ENCODE peak calls at places on chromosome 1, in nine cellular contexts. H is sigmoid colon; U is psoas muscle; S is uterus; Y is AG04450; A is AG09309; B is CD8-positive, alpha-beta T cell; D is WERI-Rb-1; X is cardiac fibroblast. O is an unnamed sample.

GRCh38 chr1:153778824-153779519 is 3.8 kb downstream of the SLC27A3 start:
- DNase-seq in B (no peak), Y (no peak), S (no peak), H (no peak), D (no peak), X (no peak), U (no peak), A (no peak), O (no peak)

GRCh38 chr1:61084560-61084991 is 2.2 kb downstream of the NFIA start:
- DNase-seq in S (no peak), D (no peak), B (no peak), U (no peak), Y (no peak), X (peak), H (no peak), A (no peak), O (no peak)

GRCh38 chr1:245216356-245217110 is 61.7 kb downstream of the KIF26B start:
- DNase-seq in U (no peak), X (no peak), B (no peak), A (no peak), D (no peak), Y (no peak), H (no peak), S (no peak), O (no peak)

GRCh38 chr1:113581323-113581722 is 178.0 kb downstream of the PHTF1 start:
- DNase-seq in Y (no peak), U (no peak), A (no peak), H (no peak), X (no peak), B (no peak), S (no peak), D (no peak), O (no peak)

GRCh38 chr1:20058531-20058930 is 11.5 kb upstream of the PLA2G5 start:
- DNase-seq in B (no peak), H (no peak), A (peak), Y (peak), X (peak), S (no peak), U (no peak), D (no peak), O (peak)

GRCh38 chr1:84267476-84267875 is 34.0 kb upstream of the SAMD13 start:
- DNase-seq in D (no peak), B (no peak), H (no peak), U (no peak), X (no peak), Y (no peak), A (no peak), S (no peak), O (no peak)

GRCh38 chr1:89725016-89725380 is 92.1 kb downstream of the LRRC8C start:
- DNase-seq in D (no peak), S (no peak), U (no peak), A (peak), X (peak), B (no peak), H (no peak), Y (peak), O (no peak)

GRCh38 chr1:31782066-31782762 is 18.1 kb upstream of the ADGRB2 start:
- DNase-seq in B (no peak), A (no peak), U (peak), X (no peak), D (no peak), H (no peak), Y (no peak), S (no peak), O (no peak)

GRCh38 chr1:26378088-26378878 is 5.7 kb upstream of the ZNF683 start:
- DNase-seq in X (peak), U (no peak), S (no peak), D (peak), A (peak), Y (peak), B (peak), H (peak), O (peak)

GRCh38 chr1:20212685-20213331 is 26.5 kb upstream of the PLA2G2C start:
- DNase-seq in B (peak), H (peak), Y (peak), S (peak), X (peak), D (peak), A (no peak), U (peak), O (peak)

GRCh38 chr1:159921700-159922498 is 3.4 kb downstream of the TAGLN2 start:
- DNase-seq in A (no peak), D (no peak), S (peak), X (peak), H (no peak), Y (no peak), U (no peak), B (no peak), O (no peak)

GRCh38 chr1:33302325-33302724 is 18.6 kb downstream of the A3GALT2 start:
- DNase-seq in B (no peak), Y (no peak), A (no peak), X (peak), H (peak), D (no peak), U (no peak), S (no peak), O (no peak)

GRCh38 chr1:165845992-165846748 is 18.8 kb downstream of the UCK2 start:
- DNase-seq in S (no peak), H (no peak), A (no peak), U (no peak), B (no peak), X (no peak), D (no peak), Y (no peak), O (no peak)

GRCh38 chr1:17561561-17561985 is 22.1 kb downstream of the ARHGEF10L start:
- DNase-seq in H (no peak), A (no peak), S (peak), D (no peak), X (peak), B (no peak), Y (no peak), U (peak), O (no peak)

GRCh38 chr1:241639653-241640148 is 468 bp downstream of the CHML start:
- DNase-seq in H (peak), Y (no peak), S (peak), B (peak), U (peak), X (no peak), A (no peak), D (peak), O (no peak)

GRCh38 chr1:63262148-63262770 is 60.1 kb upstream of the FOXD3 start:
- DNase-seq in S (no peak), A (no peak), Y (no peak), D (no peak), U (no peak), X (no peak), H (no peak), B (no peak), O (no peak)

GRCh38 chr1:88973520-88974137 is 18.8 kb downstream of the KYAT3 start:
- DNase-seq in D (no peak), Y (no peak), S (no peak), H (no peak), U (no peak), B (no peak), A (no peak), X (peak), O (no peak)

GRCh38 chr1:201850053-201850397 is 21.1 kb downstream of the IPO9 start:
- DNase-seq in S (no peak), A (peak), B (no peak), D (no peak), H (no peak), Y (peak), U (no peak), X (peak), O (peak)

GRCh38 chr1:107264561-107264960 is 123.7 kb downstream of the NTNG1 start:
- DNase-seq in A (no peak), Y (no peak), D (no peak), H (no peak), S (no peak), B (no peak), X (no peak), U (no peak), O (no peak)

DNA sequence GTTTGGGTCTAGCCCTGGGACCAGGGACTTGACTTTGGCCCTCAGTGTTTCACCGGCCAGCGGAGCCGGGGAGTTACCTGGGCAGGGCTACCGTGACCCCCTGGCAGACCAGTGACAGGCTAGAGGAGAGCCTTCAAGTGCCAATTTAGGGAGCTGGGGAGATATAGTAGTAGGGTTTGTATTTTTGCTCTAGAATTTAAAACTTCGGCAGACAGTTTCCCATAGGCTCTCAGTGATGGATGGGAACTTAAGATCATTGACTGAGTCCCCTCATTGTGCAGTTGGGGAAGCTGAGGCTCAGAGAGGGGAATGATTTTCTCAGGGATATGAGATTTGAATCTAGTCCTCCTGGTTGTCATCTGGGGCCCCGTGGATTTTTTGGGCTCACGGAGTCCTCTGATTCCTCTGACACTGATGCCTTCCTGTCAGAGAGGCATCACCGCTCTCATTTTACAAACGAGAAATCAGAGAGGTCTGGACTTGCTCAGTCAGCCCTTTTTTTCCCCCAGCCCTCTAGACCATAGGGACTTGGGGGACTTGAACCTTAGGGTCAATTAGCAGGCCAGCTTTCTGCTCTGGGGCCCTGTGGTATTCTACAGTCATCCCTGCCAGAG is 58.3 kb upstream of the ACOT11 start:
- DNase-seq in Y (no peak), S (no peak), D (no peak), X (no peak), A (no peak), U (no peak), B (no peak), H (no peak), O (no peak)
- TF ChIP-seq CTCF in Y (no peak), S (no peak), D (no peak), X (no peak), A (no peak), U (no peak), B (peak), H (no peak), O (no peak)

DNA sequence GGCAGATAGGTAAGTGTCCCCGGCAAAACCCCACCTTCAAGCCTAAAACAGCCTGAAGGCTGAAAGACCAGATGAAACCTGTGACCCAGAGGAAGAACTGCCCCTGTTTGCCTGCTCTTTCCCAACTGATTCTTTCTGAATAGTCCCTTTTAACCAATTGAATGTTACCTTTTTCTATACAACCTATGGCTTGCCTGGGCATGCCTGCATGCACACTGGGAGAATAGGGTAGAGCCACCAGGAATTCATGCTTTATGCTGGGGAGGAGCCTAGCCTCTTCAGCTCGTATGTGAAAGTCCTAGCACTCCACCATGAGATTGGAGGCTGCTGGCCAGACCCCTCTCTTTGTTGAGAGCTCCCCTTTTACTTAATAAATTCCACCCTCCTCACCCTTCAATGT is 340.0 kb downstream of the PTBP2 start:
- DNase-seq in S (no peak), A (no peak), D (no peak), X (no peak), Y (no peak), B (no peak), H (no peak), U (no peak), O (no peak)
- H3K4me3 ChIP-seq in S (no peak), A (no peak), D (no peak), X (no peak), Y (no peak), B (no peak), H (no peak), U (no peak), O (no peak)

GRCh38 chr1:59900640-59901039 is 25.9 kb downstream of the CYP2J2 start:
- DNase-seq in B (no peak), A (no peak), U (no peak), H (no peak), D (peak), S (no peak), Y (no peak), X (no peak), O (no peak)

GRCh38 chr1:59908084-59908483 is 18.5 kb downstream of the CYP2J2 start:
- DNase-seq in S (no peak), U (no peak), A (no peak), B (no peak), D (no peak), Y (no peak), H (no peak), X (no peak), O (no peak)

GRCh38 chr1:59901770-59902388 is 24.7 kb downstream of the CYP2J2 start:
- DNase-seq in U (no peak), S (no peak), H (no peak), X (no peak), Y (no peak), A (no peak), B (no peak), D (no peak), O (no peak)

GRCh38 chr1:59898927-59899326 is 27.6 kb downstream of the CYP2J2 start:
- DNase-seq in U (no peak), H (no peak), S (no peak), B (no peak), X (peak), A (no peak), D (no peak), Y (no peak), O (no peak)

GRCh38 chr1:59903136-59903754 is 23.3 kb downstream of the CYP2J2 start:
- DNase-seq in X (peak), S (no peak), Y (no peak), H (no peak), D (peak), A (no peak), B (no peak), U (no peak), O (no peak)
- TF ChIP-seq CTCF in X (peak), S (no peak), Y (peak), H (no peak), D (peak), A (peak), B (no peak), U (peak), O (peak)

GRCh38 chr1:228404107-228404720 is 2.4 kb downstream of the TRIM11 start:
- DNase-seq in S (no peak), B (no peak), H (no peak), Y (no peak), D (no peak), A (no peak), U (no peak), X (no peak), O (no peak)
- H3K4me3 ChIP-seq in S (no peak), B (no peak), H (no peak), Y (peak), D (no peak), A (no peak), U (no peak), X (no peak), O (no peak)

O was measured in epithelial cell of proximal tubule.